ENCODE peak calls at places on chromosomes 11 and 22, in eight cellular contexts. P is brain microvascular endothelial cell, E is testis, L is PC-3, X is K562, I is transverse colon, B is psoas muscle, M is fibroblast of lung. O is an unnamed sample. For H3K36me3, the result is how much of the 10 kb centered on the place peaks cover.

GRCh38 chr11:15816996-15817395 is 539.4 kb downstream of the SOX6 start:
- DNase-seq in P (peak), E (no peak), L (no peak), X (no peak), I (no peak), B (no peak), M (no peak), O (no peak)

GRCh38 chr22:20062766-20063083 is 17.3 kb upstream of the DGCR8 start:
- DNase-seq in P (peak), E (no peak), L (peak), X (no peak), I (no peak), B (no peak), M (peak), O (no peak)

GRCh38 chr11:62705880-62706831 is 1.1 kb downstream of the BSCL2 start:
- DNase-seq in P (peak), E (peak), L (peak), X (peak), I (peak), B (peak), M (peak), O (peak)

GRCh38 chr11:111539426-111540113 is 950 bp upstream of the LAYN start:
- DNase-seq in P (no peak), E (no peak), L (no peak), X (no peak), I (no peak), B (no peak), M (no peak), O (peak)

GRCh38 chr11:44389963-44390605 is 80.1 kb upstream of the ALX4 start:
- DNase-seq in P (no peak), E (no peak), L (no peak), X (no peak), I (no peak), B (no peak), M (no peak), O (no peak)

GRCh38 chr11:44578279-44578678 is 12.8 kb downstream of the CD82 start:
- DNase-seq in P (no peak), E (no peak), L (no peak), X (no peak), I (no peak), B (no peak), M (no peak), O (no peak)

GRCh38 chr22:26417406-26417805 is 11.7 kb upstream of the ASPHD2 start:
- DNase-seq in P (no peak), E (no peak), L (peak), X (no peak), I (no peak), B (no peak), M (no peak), O (no peak)

GRCh38 chr11:3849297-3849874 is 6.1 kb upstream of the STIM1 start:
- DNase-seq in P (peak), E (peak), L (peak), X (no peak), I (no peak), B (no peak), M (peak), O (no peak)

GRCh38 chr22:23827351-23827995 is 11.3 kb downstream of the DERL3 start:
- DNase-seq in P (no peak), E (no peak), L (no peak), X (no peak), I (no peak), B (no peak), M (no peak), O (no peak)

GRCh38 chr22:29306830-29307657 is 594 bp downstream of the GAS2L1 start:
- DNase-seq in P (peak), E (peak), L (peak), X (peak), I (peak), B (peak), M (peak), O (peak)

GRCh38 chr11:123303924-123304323 is 108.9 kb upstream of the CLMP start:
- DNase-seq in P (no peak), E (no peak), L (no peak), X (no peak), I (no peak), B (no peak), M (no peak), O (peak)

GRCh38 chr22:39773976-39774539 is 119.5 kb downstream of the ENTHD1 start:
- DNase-seq in P (no peak), E (no peak), L (peak), X (no peak), I (peak), B (no peak), M (no peak), O (no peak)

GRCh38 chr22:19453718-19454117 is 6.2 kb upstream of the C22orf39 start:
- DNase-seq in P (no peak), E (no peak), L (no peak), X (no peak), I (no peak), B (no peak), M (no peak), O (no peak)

GRCh38 chr22:29555065-29555644 is 1.6 kb upstream of the THOC5 start:
- DNase-seq in P (no peak), E (peak), L (no peak), X (no peak), I (peak), B (no peak), M (peak), O (no peak)

GRCh38 chr22:30251661-30252226 is 5.2 kb upstream of the LIF start:
- DNase-seq in P (peak), E (no peak), L (peak), X (no peak), I (no peak), B (no peak), M (peak), O (no peak)

GRCh38 chr11:124760205-124760652 is 1.9 kb downstream of the ESAM start:
- DNase-seq in P (no peak), E (no peak), L (no peak), X (no peak), I (no peak), B (peak), M (no peak), O (no peak)

GRCh38 chr11:71991494-71991893 is 7.2 kb upstream of the IL18BP start:
- DNase-seq in P (no peak), E (no peak), L (no peak), X (no peak), I (no peak), B (no peak), M (no peak), O (no peak)

GRCh38 chr22:29689872-29690213 is 30.0 kb upstream of the CABP7 start:
- DNase-seq in P (peak), E (peak), L (peak), X (no peak), I (peak), B (peak), M (peak), O (peak)

GRCh38 chr11:65380460-65381126 is 1.9 kb downstream of the SLC25A45 start:
- DNase-seq in P (no peak), E (no peak), L (no peak), X (no peak), I (peak), B (no peak), M (no peak), O (no peak)

GRCh38 chr11:130070109-130070828 is 575 bp downstream of the APLP2 start:
- DNase-seq in P (no peak), E (peak), L (peak), X (peak), I (peak), B (peak), M (peak), O (peak)

GRCh38 chr11:2551131-2551530 is 106.3 kb downstream of the KCNQ1 start:
- DNase-seq in P (no peak), E (no peak), L (no peak), X (no peak), I (peak), B (peak), M (no peak), O (no peak)

GRCh38 chr11:2518112-2518982 is 73.5 kb downstream of the KCNQ1 start:
- DNase-seq in P (no peak), E (no peak), L (no peak), X (no peak), I (peak), B (peak), M (no peak), O (peak)

GRCh38 chr22:30266445-30267381 is at the start of gene OSM:
- DNase-seq in P (no peak), E (peak), L (no peak), X (no peak), I (peak), B (peak), M (no peak), O (no peak)

GRCh38 chr11:64858467-64859401 is 14.3 kb upstream of the CDC42BPG start:
- DNase-seq in P (no peak), E (peak), L (peak), X (no peak), I (peak), B (peak), M (no peak), O (no peak)

GRCh38 chr11:36065436-36065835 is 121.6 kb downstream of the LDLRAD3 start:
- DNase-seq in P (peak), E (no peak), L (no peak), X (no peak), I (no peak), B (no peak), M (no peak), O (no peak)

DNA sequence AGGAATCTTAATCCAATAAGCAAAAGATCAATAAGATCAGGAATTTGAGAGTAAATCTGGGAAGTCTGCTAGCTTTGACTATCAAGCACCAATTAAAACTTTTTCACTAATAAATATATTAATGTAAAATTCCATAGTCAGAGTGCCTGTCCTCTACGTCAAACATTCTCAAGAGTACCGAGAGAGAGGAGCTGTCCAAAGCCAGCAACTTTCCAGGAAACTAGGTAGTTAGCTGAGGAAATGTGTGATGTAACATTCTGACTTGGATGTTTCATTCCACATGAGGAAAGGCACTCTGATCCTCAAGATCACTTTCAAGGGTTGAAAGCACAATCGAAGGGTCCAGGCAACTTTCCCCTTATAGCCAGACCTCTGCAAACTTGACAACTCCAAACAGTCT is 113.2 kb downstream of the STK33 start:
- DNase-seq in P (no peak), E (no peak), L (no peak), X (no peak), I (no peak), B (no peak), M (no peak), O (no peak)
- TF ChIP-seq CTCF in P (no peak), E (no peak), L (no peak), X (no peak), I (no peak), B (no peak), M (no peak), O (no peak)

DNA sequence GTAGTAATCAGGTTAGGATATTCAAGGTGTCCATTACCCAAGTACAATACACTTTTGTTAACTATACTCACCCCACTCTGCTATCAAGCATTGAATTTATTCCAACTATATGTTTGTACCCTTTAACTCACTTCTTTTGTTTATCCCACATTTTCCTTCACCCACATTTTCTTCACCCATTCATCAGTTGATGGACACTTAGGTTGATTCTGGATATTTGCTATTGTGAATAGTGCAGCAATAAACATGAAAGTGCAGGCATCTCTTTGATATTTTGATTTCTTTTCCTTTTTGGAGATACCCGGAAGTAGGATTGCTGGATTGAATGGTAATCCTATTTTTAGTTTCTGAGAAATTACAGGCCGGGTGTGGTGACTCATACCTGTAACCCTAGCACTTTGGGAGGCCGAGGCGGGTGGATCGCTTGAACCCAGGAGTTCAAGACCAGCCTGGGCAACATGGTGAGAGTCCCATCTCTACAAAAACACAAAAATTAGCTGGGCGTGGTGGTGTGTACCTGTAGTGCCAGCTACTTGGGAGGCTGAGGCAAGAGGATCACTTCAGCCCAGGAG is 6.5 kb downstream of the TMEM25 start:
- DNase-seq in P (peak), E (no peak), L (no peak), X (no peak), I (no peak), B (no peak), M (no peak), O (no peak)
- H3K36me3 ChIP-seq in P (under half), E (under half), L (under half), X (under half), I (under half), B (under half), M (under half), O (under half)

GRCh38 chr11:9092846-9093778 is 1.7 kb upstream of the SCUBE2 start:
- DNase-seq in P (no peak), E (no peak), L (peak), X (no peak), I (no peak), B (no peak), M (peak), O (peak)
- TF ChIP-seq CTCF in P (peak), E (no peak), L (peak), X (no peak), I (no peak), B (no peak), M (peak), O (peak)

GRCh38 chr11:73717136-73717535 is 43.7 kb downstream of the RAB6A start:
- DNase-seq in P (no peak), E (no peak), L (no peak), X (no peak), I (no peak), B (no peak), M (no peak), O (no peak)
- H3K36me3 ChIP-seq in P (under half), E (under half), L (under half), X (under half), I (under half), B (half or more), M (under half), O (under half)

DNA sequence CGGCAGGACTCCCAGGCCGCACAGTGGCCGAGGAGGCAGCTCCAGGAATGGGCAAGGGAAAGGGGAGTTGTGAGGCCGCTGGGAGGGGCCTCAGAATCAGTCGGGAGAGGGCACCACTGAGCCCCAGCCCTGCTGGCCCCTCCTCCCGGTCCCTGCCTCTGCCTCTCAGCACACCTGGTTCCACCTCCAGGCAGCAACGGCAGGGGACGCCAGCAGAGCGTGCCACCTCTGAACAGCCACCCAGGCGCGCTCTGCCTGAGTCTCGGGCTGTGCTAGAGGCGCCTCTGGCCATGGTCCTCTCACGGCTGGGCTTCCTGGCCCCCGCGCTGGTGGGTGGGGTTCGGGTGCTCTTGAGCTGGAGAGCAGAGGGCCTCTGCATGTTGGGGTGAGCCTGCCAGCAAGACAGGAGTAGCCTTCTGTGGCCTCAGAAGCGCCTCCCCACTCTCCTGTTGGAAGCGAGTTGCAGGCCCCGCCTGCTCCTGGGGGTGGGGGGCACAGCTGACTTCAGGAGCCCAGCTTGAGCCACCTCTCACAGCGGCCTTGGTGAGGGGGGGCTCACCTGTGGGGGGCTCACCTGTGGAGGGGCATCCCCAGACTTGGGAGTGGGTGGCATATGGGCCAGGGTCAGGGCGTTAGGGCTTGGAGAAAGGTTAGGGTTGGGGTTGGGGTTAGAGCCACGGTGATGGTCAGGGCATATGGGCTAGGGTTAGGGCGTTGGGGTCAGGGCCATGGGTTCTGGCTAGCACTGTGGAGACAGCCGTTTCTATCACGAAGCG is 32.8 kb downstream of the MOB2 start:
- DNase-seq in P (no peak), E (no peak), L (peak), X (peak), I (peak), B (no peak), M (no peak), O (peak)
- TF ChIP-seq CTCF in P (peak), E (no peak), L (peak), X (peak), I (peak), B (peak), M (no peak), O (peak)

O was measured in WERI-Rb-1.